ENCODE peak calls at places on chromosomes 3 and 15, in seven cellular contexts. One of them, this sample, is unnamed.

GRCh38 chr3:160771811-160772459 is 15.9 kb downstream of the PPM1L start:
- DNase-seq in iris pigment epithelial cell: no peak
- DNase-seq in activated CD8-positive, alpha-beta memory T cell treated with anti-CD3 and anti-CD28 coated beads for 48 hours: no peak
- DNase-seq in left lobe of liver: no peak
- DNase-seq in T-helper 9 cell: no peak
- DNase-seq in stimulated activated CD8-positive, alpha-beta memory T cell treated with anti-CD3 and anti-CD28 coated beads, Interleukin-15, amount 100 ng/mL, for 24 hours: no peak
- DNase-seq in HFFc6: no peak
- DNase-seq in this sample: no peak

GRCh38 chr3:64185436-64185835 is 39.8 kb downstream of the PRICKLE2 start:
- DNase-seq in iris pigment epithelial cell: no peak
- DNase-seq in T-helper 9 cell: no peak
- DNase-seq in stimulated activated CD8-positive, alpha-beta memory T cell treated with anti-CD3 and anti-CD28 coated beads, Interleukin-15, amount 100 ng/mL, for 24 hours: no peak
- DNase-seq in HFFc6: no peak
- DNase-seq in left lobe of liver: no peak
- DNase-seq in activated CD8-positive, alpha-beta memory T cell treated with anti-CD3 and anti-CD28 coated beads for 48 hours: no peak
- DNase-seq in this sample: no peak

GRCh38 chr15:83210619-83211018 is 3.0 kb upstream of the HDGFL3 start:
- DNase-seq in T-helper 9 cell: no peak
- DNase-seq in stimulated activated CD8-positive, alpha-beta memory T cell treated with anti-CD3 and anti-CD28 coated beads, Interleukin-15, amount 100 ng/mL, for 24 hours: no peak
- DNase-seq in HFFc6: no peak
- DNase-seq in activated CD8-positive, alpha-beta memory T cell treated with anti-CD3 and anti-CD28 coated beads for 48 hours: no peak
- DNase-seq in left lobe of liver: no peak
- DNase-seq in iris pigment epithelial cell: peak
- DNase-seq in this sample: no peak

GRCh38 chr15:73844356-73844755 is 29.0 kb upstream of the TBC1D21 start:
- DNase-seq in stimulated activated CD8-positive, alpha-beta memory T cell treated with anti-CD3 and anti-CD28 coated beads, Interleukin-15, amount 100 ng/mL, for 24 hours: no peak
- DNase-seq in left lobe of liver: no peak
- DNase-seq in iris pigment epithelial cell: peak
- DNase-seq in HFFc6: no peak
- DNase-seq in T-helper 9 cell: no peak
- DNase-seq in activated CD8-positive, alpha-beta memory T cell treated with anti-CD3 and anti-CD28 coated beads for 48 hours: no peak
- DNase-seq in this sample: no peak

GRCh38 chr3:133479895-133480669 is 80.2 kb downstream of the BFSP2 start:
- DNase-seq in stimulated activated CD8-positive, alpha-beta memory T cell treated with anti-CD3 and anti-CD28 coated beads, Interleukin-15, amount 100 ng/mL, for 24 hours: no peak
- DNase-seq in activated CD8-positive, alpha-beta memory T cell treated with anti-CD3 and anti-CD28 coated beads for 48 hours: no peak
- DNase-seq in T-helper 9 cell: no peak
- DNase-seq in left lobe of liver: no peak
- DNase-seq in iris pigment epithelial cell: no peak
- DNase-seq in HFFc6: no peak
- DNase-seq in this sample: peak

GRCh38 chr3:101351834-101352233 is 31.5 kb upstream of the IMPG2 start:
- DNase-seq in activated CD8-positive, alpha-beta memory T cell treated with anti-CD3 and anti-CD28 coated beads for 48 hours: no peak
- DNase-seq in T-helper 9 cell: no peak
- DNase-seq in iris pigment epithelial cell: no peak
- DNase-seq in stimulated activated CD8-positive, alpha-beta memory T cell treated with anti-CD3 and anti-CD28 coated beads, Interleukin-15, amount 100 ng/mL, for 24 hours: no peak
- DNase-seq in left lobe of liver: no peak
- DNase-seq in HFFc6: peak
- DNase-seq in this sample: no peak

GRCh38 chr15:40106203-40107161 is 2.2 kb downstream of the BMF start:
- DNase-seq in iris pigment epithelial cell: peak
- DNase-seq in stimulated activated CD8-positive, alpha-beta memory T cell treated with anti-CD3 and anti-CD28 coated beads, Interleukin-15, amount 100 ng/mL, for 24 hours: no peak
- DNase-seq in left lobe of liver: peak
- DNase-seq in HFFc6: no peak
- DNase-seq in T-helper 9 cell: no peak
- DNase-seq in activated CD8-positive, alpha-beta memory T cell treated with anti-CD3 and anti-CD28 coated beads for 48 hours: no peak
- DNase-seq in this sample: peak

GRCh38 chr3:48716508-48716981 is 476 bp downstream of the IP6K2 start:
- DNase-seq in T-helper 9 cell: peak
- DNase-seq in HFFc6: no peak
- DNase-seq in stimulated activated CD8-positive, alpha-beta memory T cell treated with anti-CD3 and anti-CD28 coated beads, Interleukin-15, amount 100 ng/mL, for 24 hours: no peak
- DNase-seq in activated CD8-positive, alpha-beta memory T cell treated with anti-CD3 and anti-CD28 coated beads for 48 hours: no peak
- DNase-seq in left lobe of liver: no peak
- DNase-seq in iris pigment epithelial cell: no peak
- DNase-seq in this sample: peak

GRCh38 chr15:95799286-95800187 is 531.0 kb upstream of the NR2F2 start:
- DNase-seq in HFFc6: peak
- DNase-seq in left lobe of liver: no peak
- DNase-seq in stimulated activated CD8-positive, alpha-beta memory T cell treated with anti-CD3 and anti-CD28 coated beads, Interleukin-15, amount 100 ng/mL, for 24 hours: no peak
- DNase-seq in T-helper 9 cell: no peak
- DNase-seq in activated CD8-positive, alpha-beta memory T cell treated with anti-CD3 and anti-CD28 coated beads for 48 hours: no peak
- DNase-seq in iris pigment epithelial cell: peak
- DNase-seq in this sample: no peak

GRCh38 chr3:38717603-38718240 is 68.2 kb upstream of the SCN5A start:
- DNase-seq in left lobe of liver: no peak
- DNase-seq in T-helper 9 cell: no peak
- DNase-seq in iris pigment epithelial cell: no peak
- DNase-seq in stimulated activated CD8-positive, alpha-beta memory T cell treated with anti-CD3 and anti-CD28 coated beads, Interleukin-15, amount 100 ng/mL, for 24 hours: no peak
- DNase-seq in HFFc6: no peak
- DNase-seq in activated CD8-positive, alpha-beta memory T cell treated with anti-CD3 and anti-CD28 coated beads for 48 hours: no peak
- DNase-seq in this sample: no peak

GRCh38 chr3:86673981-86674380 is 317.0 kb downstream of the VGLL3 start:
- DNase-seq in T-helper 9 cell: no peak
- DNase-seq in stimulated activated CD8-positive, alpha-beta memory T cell treated with anti-CD3 and anti-CD28 coated beads, Interleukin-15, amount 100 ng/mL, for 24 hours: no peak
- DNase-seq in iris pigment epithelial cell: no peak
- DNase-seq in left lobe of liver: no peak
- DNase-seq in activated CD8-positive, alpha-beta memory T cell treated with anti-CD3 and anti-CD28 coated beads for 48 hours: no peak
- DNase-seq in HFFc6: no peak
- DNase-seq in this sample: no peak

GRCh38 chr3:183449391-183449790 is 21.0 kb upstream of the MCF2L2 start:
- DNase-seq in left lobe of liver: no peak
- DNase-seq in T-helper 9 cell: no peak
- DNase-seq in activated CD8-positive, alpha-beta memory T cell treated with anti-CD3 and anti-CD28 coated beads for 48 hours: no peak
- DNase-seq in stimulated activated CD8-positive, alpha-beta memory T cell treated with anti-CD3 and anti-CD28 coated beads, Interleukin-15, amount 100 ng/mL, for 24 hours: no peak
- DNase-seq in HFFc6: peak
- DNase-seq in iris pigment epithelial cell: peak
- DNase-seq in this sample: peak

GRCh38 chr3:178343433-178344038 is 192.7 kb upstream of the KCNMB2 start:
- DNase-seq in HFFc6: no peak
- DNase-seq in T-helper 9 cell: no peak
- DNase-seq in iris pigment epithelial cell: no peak
- DNase-seq in activated CD8-positive, alpha-beta memory T cell treated with anti-CD3 and anti-CD28 coated beads for 48 hours: no peak
- DNase-seq in left lobe of liver: no peak
- DNase-seq in stimulated activated CD8-positive, alpha-beta memory T cell treated with anti-CD3 and anti-CD28 coated beads, Interleukin-15, amount 100 ng/mL, for 24 hours: no peak
- DNase-seq in this sample: no peak

GRCh38 chr3:150761831-150762661 is 923 bp downstream of the SIAH2 start:
- DNase-seq in T-helper 9 cell: peak
- DNase-seq in left lobe of liver: peak
- DNase-seq in activated CD8-positive, alpha-beta memory T cell treated with anti-CD3 and anti-CD28 coated beads for 48 hours: no peak
- DNase-seq in iris pigment epithelial cell: peak
- DNase-seq in stimulated activated CD8-positive, alpha-beta memory T cell treated with anti-CD3 and anti-CD28 coated beads, Interleukin-15, amount 100 ng/mL, for 24 hours: no peak
- DNase-seq in HFFc6: peak
- DNase-seq in this sample: peak

GRCh38 chr3:187013080-187013838 is 82.9 kb downstream of the ST6GAL1 start:
- DNase-seq in HFFc6: no peak
- DNase-seq in activated CD8-positive, alpha-beta memory T cell treated with anti-CD3 and anti-CD28 coated beads for 48 hours: no peak
- DNase-seq in left lobe of liver: no peak
- DNase-seq in T-helper 9 cell: no peak
- DNase-seq in stimulated activated CD8-positive, alpha-beta memory T cell treated with anti-CD3 and anti-CD28 coated beads, Interleukin-15, amount 100 ng/mL, for 24 hours: no peak
- DNase-seq in iris pigment epithelial cell: peak
- DNase-seq in this sample: peak

GRCh38 chr3:191331443-191331842 is 1.1 kb upstream of the UTS2B start:
- DNase-seq in HFFc6: peak
- DNase-seq in left lobe of liver: no peak
- DNase-seq in T-helper 9 cell: no peak
- DNase-seq in stimulated activated CD8-positive, alpha-beta memory T cell treated with anti-CD3 and anti-CD28 coated beads, Interleukin-15, amount 100 ng/mL, for 24 hours: no peak
- DNase-seq in iris pigment epithelial cell: peak
- DNase-seq in activated CD8-positive, alpha-beta memory T cell treated with anti-CD3 and anti-CD28 coated beads for 48 hours: no peak
- DNase-seq in this sample: no peak

GRCh38 chr3:144502398-144502797 is 530.8 kb downstream of the DIPK2A start:
- DNase-seq in iris pigment epithelial cell: no peak
- DNase-seq in stimulated activated CD8-positive, alpha-beta memory T cell treated with anti-CD3 and anti-CD28 coated beads, Interleukin-15, amount 100 ng/mL, for 24 hours: no peak
- DNase-seq in activated CD8-positive, alpha-beta memory T cell treated with anti-CD3 and anti-CD28 coated beads for 48 hours: no peak
- DNase-seq in HFFc6: no peak
- DNase-seq in left lobe of liver: no peak
- DNase-seq in T-helper 9 cell: no peak
- DNase-seq in this sample: no peak

GRCh38 chr15:46326173-46326572 is 691.3 kb downstream of the SQOR start:
- DNase-seq in T-helper 9 cell: no peak
- DNase-seq in stimulated activated CD8-positive, alpha-beta memory T cell treated with anti-CD3 and anti-CD28 coated beads, Interleukin-15, amount 100 ng/mL, for 24 hours: no peak
- DNase-seq in HFFc6: no peak
- DNase-seq in activated CD8-positive, alpha-beta memory T cell treated with anti-CD3 and anti-CD28 coated beads for 48 hours: no peak
- DNase-seq in iris pigment epithelial cell: no peak
- DNase-seq in left lobe of liver: no peak
- DNase-seq in this sample: no peak

GRCh38 chr3:23183731-23184130 is 19.4 kb upstream of the UBE2E2 start:
- DNase-seq in T-helper 9 cell: no peak
- DNase-seq in iris pigment epithelial cell: peak
- DNase-seq in left lobe of liver: peak
- DNase-seq in activated CD8-positive, alpha-beta memory T cell treated with anti-CD3 and anti-CD28 coated beads for 48 hours: no peak
- DNase-seq in HFFc6: peak
- DNase-seq in stimulated activated CD8-positive, alpha-beta memory T cell treated with anti-CD3 and anti-CD28 coated beads, Interleukin-15, amount 100 ng/mL, for 24 hours: no peak
- DNase-seq in this sample: peak

GRCh38 chr15:29674661-29675533 is 147.4 kb downstream of the TJP1 start:
- DNase-seq in stimulated activated CD8-positive, alpha-beta memory T cell treated with anti-CD3 and anti-CD28 coated beads, Interleukin-15, amount 100 ng/mL, for 24 hours: no peak
- DNase-seq in iris pigment epithelial cell: peak
- DNase-seq in HFFc6: peak
- DNase-seq in activated CD8-positive, alpha-beta memory T cell treated with anti-CD3 and anti-CD28 coated beads for 48 hours: no peak
- DNase-seq in left lobe of liver: peak
- DNase-seq in T-helper 9 cell: no peak
- DNase-seq in this sample: no peak

GRCh38 chr3:160822931-160823330 is 66.9 kb downstream of the PPM1L start:
- DNase-seq in stimulated activated CD8-positive, alpha-beta memory T cell treated with anti-CD3 and anti-CD28 coated beads, Interleukin-15, amount 100 ng/mL, for 24 hours: no peak
- DNase-seq in activated CD8-positive, alpha-beta memory T cell treated with anti-CD3 and anti-CD28 coated beads for 48 hours: no peak
- DNase-seq in left lobe of liver: no peak
- DNase-seq in HFFc6: no peak
- DNase-seq in iris pigment epithelial cell: no peak
- DNase-seq in T-helper 9 cell: no peak
- DNase-seq in this sample: peak

GRCh38 chr3:122754867-122755835 is 38.5 kb downstream of the HSPBAP1 start:
- DNase-seq in T-helper 9 cell: no peak
- DNase-seq in stimulated activated CD8-positive, alpha-beta memory T cell treated with anti-CD3 and anti-CD28 coated beads, Interleukin-15, amount 100 ng/mL, for 24 hours: no peak
- DNase-seq in activated CD8-positive, alpha-beta memory T cell treated with anti-CD3 and anti-CD28 coated beads for 48 hours: no peak
- DNase-seq in iris pigment epithelial cell: peak
- DNase-seq in HFFc6: peak
- DNase-seq in left lobe of liver: no peak
- DNase-seq in this sample: peak

GRCh38 chr3:2958553-2958952 is 151.6 kb downstream of the IL5RA start:
- DNase-seq in T-helper 9 cell: no peak
- DNase-seq in activated CD8-positive, alpha-beta memory T cell treated with anti-CD3 and anti-CD28 coated beads for 48 hours: no peak
- DNase-seq in stimulated activated CD8-positive, alpha-beta memory T cell treated with anti-CD3 and anti-CD28 coated beads, Interleukin-15, amount 100 ng/mL, for 24 hours: no peak
- DNase-seq in left lobe of liver: no peak
- DNase-seq in iris pigment epithelial cell: no peak
- DNase-seq in HFFc6: no peak
- DNase-seq in this sample: no peak

GRCh38 chr15:92365079-92365478 is 28.6 kb upstream of the ST8SIA2 start:
- DNase-seq in left lobe of liver: no peak
- DNase-seq in iris pigment epithelial cell: no peak
- DNase-seq in activated CD8-positive, alpha-beta memory T cell treated with anti-CD3 and anti-CD28 coated beads for 48 hours: no peak
- DNase-seq in stimulated activated CD8-positive, alpha-beta memory T cell treated with anti-CD3 and anti-CD28 coated beads, Interleukin-15, amount 100 ng/mL, for 24 hours: no peak
- DNase-seq in T-helper 9 cell: no peak
- DNase-seq in HFFc6: peak
- DNase-seq in this sample: no peak

GRCh38 chr15:52520421-52520820 is 8.3 kb downstream of the MYO5A start:
- DNase-seq in left lobe of liver: no peak
- DNase-seq in T-helper 9 cell: no peak
- DNase-seq in stimulated activated CD8-positive, alpha-beta memory T cell treated with anti-CD3 and anti-CD28 coated beads, Interleukin-15, amount 100 ng/mL, for 24 hours: no peak
- DNase-seq in activated CD8-positive, alpha-beta memory T cell treated with anti-CD3 and anti-CD28 coated beads for 48 hours: no peak
- DNase-seq in HFFc6: no peak
- DNase-seq in iris pigment epithelial cell: no peak
- DNase-seq in this sample: no peak

GRCh38 chr3:149579838-149580542 is 77.8 kb downstream of the WWTR1 start:
- DNase-seq in activated CD8-positive, alpha-beta memory T cell treated with anti-CD3 and anti-CD28 coated beads for 48 hours: no peak
- DNase-seq in HFFc6: peak
- DNase-seq in stimulated activated CD8-positive, alpha-beta memory T cell treated with anti-CD3 and anti-CD28 coated beads, Interleukin-15, amount 100 ng/mL, for 24 hours: no peak
- DNase-seq in T-helper 9 cell: no peak
- DNase-seq in left lobe of liver: no peak
- DNase-seq in iris pigment epithelial cell: peak
- DNase-seq in this sample: no peak

GRCh38 chr15:99343836-99344551 is 92.7 kb downstream of the LRRC28 start:
- DNase-seq in stimulated activated CD8-positive, alpha-beta memory T cell treated with anti-CD3 and anti-CD28 coated beads, Interleukin-15, amount 100 ng/mL, for 24 hours: no peak
- DNase-seq in HFFc6: no peak
- DNase-seq in activated CD8-positive, alpha-beta memory T cell treated with anti-CD3 and anti-CD28 coated beads for 48 hours: no peak
- DNase-seq in left lobe of liver: no peak
- DNase-seq in iris pigment epithelial cell: no peak
- DNase-seq in T-helper 9 cell: peak
- DNase-seq in this sample: peak